ENCODE peak calls at places on chromosomes 11 and 22, in five cellular contexts. T is upper lobe of left lung, V is substantia nigra, N is neural progenitor cell, P is adrenal gland. S is an unnamed sample.

GRCh38 chr22:46297151-46297819 is 615 bp downstream of the GTSE1 start:
- DNase-seq in T (no peak), V (no peak), N (peak; percentile 67), P (peak; percentile 69), S (no peak)

GRCh38 chr11:19218801-19219460 is 17.1 kb upstream of the CSRP3 start:
- DNase-seq in T (peak; percentile 32), V (peak; percentile 29), N (no peak), P (no peak), S (peak; percentile 80)

GRCh38 chr11:88103337-88104206 is 71.7 kb downstream of the RAB38 start:
- DNase-seq in T (peak; percentile 80), V (no peak), N (peak; percentile 90), P (peak; percentile 58), S (no peak)

GRCh38 chr11:85663781-85664560 is 958 bp downstream of the CREBZF start:
- DNase-seq in T (peak; percentile 87), V (peak; percentile 33), N (peak; percentile 92), P (peak; percentile 83), S (peak; percentile 65)

GRCh38 chr11:129703846-129704245 is 111.8 kb upstream of the TMEM45B start:
- DNase-seq in T (no peak), V (no peak), N (no peak), P (no peak), S (no peak)

GRCh38 chr22:48198489-48199459 is 1436.3 kb downstream of the TBC1D22A start:
- DNase-seq in T (peak; percentile 38), V (no peak), N (no peak), P (no peak), S (no peak)

GRCh38 chr22:31150615-31151014 is 9.4 kb upstream of the RNF185 start:
- DNase-seq in T (no peak), V (no peak), N (no peak), P (no peak), S (no peak)

GRCh38 chr11:33368931-33369330 is 111.8 kb downstream of the HIPK3 start:
- DNase-seq in T (no peak), V (no peak), N (no peak), P (no peak), S (no peak)

GRCh38 chr22:36921309-36922096 is 8.1 kb downstream of the CSF2RB start:
- DNase-seq in T (peak; percentile 63), V (no peak), N (no peak), P (no peak), S (no peak)

GRCh38 chr11:129315781-129316579 is 59.7 kb upstream of the BARX2 start:
- DNase-seq in T (peak; percentile 77), V (no peak), N (peak; percentile 56), P (no peak), S (no peak)

GRCh38 chr11:73177380-73178091 is 35.4 kb upstream of the FCHSD2 start:
- DNase-seq in T (peak; percentile 46), V (no peak), N (no peak), P (peak; percentile 71), S (no peak)

GRCh38 chr22:29742319-29742718 is 22.5 kb downstream of the CABP7 start:
- DNase-seq in T (no peak), V (no peak), N (no peak), P (no peak), S (no peak)

GRCh38 chr22:28498044-28498443 is 181.6 kb downstream of the TTC28 start:
- DNase-seq in T (no peak), V (no peak), N (no peak), P (no peak), S (no peak)

GRCh38 chr22:27452245-27452644 is 349.3 kb downstream of the MN1 start:
- DNase-seq in T (no peak), V (no peak), N (no peak), P (no peak), S (no peak)

GRCh38 chr11:17807034-17807433 is 72.5 kb downstream of the KCNC1 start:
- DNase-seq in T (no peak), V (no peak), N (no peak), P (no peak), S (no peak)

GRCh38 chr11:33258631-33259184 is 1.5 kb downstream of the HIPK3 start:
- DNase-seq in T (no peak), V (no peak), N (no peak), P (peak; percentile 58), S (no peak)

GRCh38 chr11:80533463-80533862 is 1092.6 kb upstream of the TENM4 start:
- DNase-seq in T (no peak), V (no peak), N (no peak), P (no peak), S (no peak)

GRCh38 chr11:111454561-111455192 is 57.5 kb downstream of the BTG4 start:
- DNase-seq in T (no peak), V (no peak), N (peak; percentile 81), P (no peak), S (no peak)

GRCh38 chr11:102244681-102245409 is 72.4 kb upstream of the BIRC3 start:
- DNase-seq in T (no peak), V (no peak), N (no peak), P (no peak), S (no peak)

GRCh38 chr11:112292785-112293407 is 32.2 kb upstream of the PLET1 start:
- DNase-seq in T (peak; percentile 77), V (no peak), N (no peak), P (peak; percentile 61), S (peak; percentile 34)

GRCh38 chr22:27827586-27828213 is 26.1 kb upstream of the MN1 start:
- DNase-seq in T (no peak), V (no peak), N (no peak), P (peak; percentile 57), S (peak; percentile 39)

GRCh38 chr22:35437038-35437437 is 37.1 kb downstream of the MCM5 start:
- DNase-seq in T (no peak), V (no peak), N (no peak), P (no peak), S (no peak)

DNA sequence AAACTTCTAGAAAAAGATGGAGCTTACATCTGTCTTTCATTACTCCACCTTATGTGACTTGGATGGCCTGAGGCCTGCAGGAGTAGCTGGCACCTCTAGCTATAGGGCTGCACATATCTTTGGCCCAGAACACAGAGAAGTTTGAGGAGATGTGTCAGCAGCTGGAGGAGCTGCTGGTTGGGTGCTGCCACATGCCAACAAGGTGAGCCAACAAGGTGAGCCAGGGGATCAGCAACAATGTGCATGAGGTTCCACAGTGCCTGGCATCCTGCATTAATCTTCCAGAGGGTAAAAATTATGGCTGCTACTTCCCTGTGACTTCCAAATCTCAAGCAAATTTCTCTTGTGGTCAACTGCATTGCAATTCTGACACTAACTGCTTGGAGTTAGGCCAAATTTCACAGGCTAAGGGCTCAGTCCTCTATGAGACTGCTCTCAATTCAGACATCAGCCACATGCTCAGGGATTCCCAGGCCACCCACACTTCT is 16.0 kb downstream of the RBM7 start:
- DNase-seq in T (no peak), V (no peak), N (no peak), P (no peak), S (no peak)
- H3K27ac ChIP-seq in T (no peak overlapping the region), V (no peak overlapping the region), N (no peak overlapping the region), P (no peak overlapping the region), S (no peak overlapping the region)

GRCh38 chr11:62205441-62205840 is 3.0 kb upstream of the SCGB2A1 start:
- DNase-seq in T (no peak), V (no peak), N (no peak), P (no peak), S (no peak)
- H3K27ac ChIP-seq in T (no peak overlapping the region), V (no peak overlapping the region), N (no peak overlapping the region), P (no peak overlapping the region), S (no peak overlapping the region)

GRCh38 chr22:43747877-43748276 is 64.2 kb downstream of the EFCAB6 start:
- DNase-seq in T (no peak), V (no peak), N (no peak), P (no peak), S (no peak)
- H3K27ac ChIP-seq in T (no peak overlapping the region), V (no peak overlapping the region), N (no peak overlapping the region), P (no peak overlapping the region), S (no peak overlapping the region)

GRCh38 chr11:36376315-36376887 is 80.3 kb downstream of the PRR5L start:
- DNase-seq in T (no peak), V (no peak), N (peak; percentile 72), P (peak; percentile 36), S (no peak)
- H3K27ac ChIP-seq in T (peak overlapping the region; percentile 74), V (peak overlapping the region; percentile 57), N (no peak overlapping the region), P (peak overlapping the region; percentile 67), S (no peak overlapping the region)

DNA sequence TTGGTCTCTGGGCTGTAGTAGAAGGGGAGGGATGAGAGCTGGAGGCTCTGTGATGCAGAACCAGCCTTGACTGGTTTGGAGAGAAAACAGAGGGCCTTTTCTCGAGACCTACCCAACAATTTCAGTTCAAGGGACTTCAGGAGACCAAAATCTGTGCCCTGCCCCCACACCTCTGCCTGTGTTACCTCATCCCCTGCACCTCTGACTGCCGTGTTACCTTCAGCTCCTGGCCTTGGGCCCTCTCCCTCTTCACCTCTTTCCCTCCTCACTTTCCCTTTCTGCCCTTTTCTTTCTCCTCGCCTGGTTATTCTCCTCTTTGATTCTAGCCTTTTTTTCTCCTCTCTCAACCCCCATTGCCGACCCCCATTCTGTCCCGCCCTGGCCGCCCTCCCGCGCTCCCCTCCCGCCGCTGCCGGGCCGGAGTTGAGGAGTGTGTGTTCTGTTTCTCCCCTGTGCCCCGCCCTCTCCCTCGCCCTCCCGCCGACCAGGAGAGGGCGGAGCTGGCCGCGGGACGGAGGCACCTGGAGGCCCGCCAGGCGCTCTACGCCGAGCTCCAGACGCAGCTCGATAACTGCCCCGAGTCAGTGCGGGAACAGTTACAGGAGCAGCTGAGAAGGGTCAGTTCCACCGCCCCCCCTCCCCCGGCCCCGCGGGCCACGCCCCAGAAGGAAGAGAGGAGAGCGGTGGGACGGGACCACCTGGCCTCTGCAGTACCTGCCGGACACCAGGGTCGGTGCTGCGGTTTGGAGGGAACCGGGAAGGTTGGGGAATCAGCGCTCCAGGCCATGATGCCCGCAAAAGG is 27.2 kb downstream of the PHLDB1 start:
- DNase-seq in T (peak; percentile 85), V (no peak), N (peak; percentile 91), P (peak; percentile 89), S (peak; percentile 59)
- H3K27ac ChIP-seq in T (peak overlapping the region; percentile 46), V (peak overlapping the region; percentile 77), N (no peak overlapping the region), P (peak overlapping the region; percentile 90), S (peak overlapping the region; percentile 72)

GRCh38 chr11:30316237-30316636 is 6.7 kb upstream of the ARL14EP start:
- DNase-seq in T (no peak), V (no peak), N (no peak), P (no peak), S (no peak)

GRCh38 chr11:30313580-30313979 is 9.3 kb upstream of the ARL14EP start:
- DNase-seq in T (no peak), V (no peak), N (no peak), P (no peak), S (no peak)

GRCh38 chr11:30321321-30321720 is 1.6 kb upstream of the ARL14EP start:
- DNase-seq in T (no peak), V (no peak), N (no peak), P (no peak), S (no peak)

GRCh38 chr11:30314625-30315024 is 8.3 kb upstream of the ARL14EP start:
- DNase-seq in T (no peak), V (no peak), N (no peak), P (no peak), S (no peak)

GRCh38 chr11:30317030-30317429 is 5.9 kb upstream of the ARL14EP start:
- DNase-seq in T (no peak), V (no peak), N (no peak), P (no peak), S (no peak)
- H3K27ac ChIP-seq in T (no peak overlapping the region), V (no peak overlapping the region), N (no peak overlapping the region), P (no peak overlapping the region), S (no peak overlapping the region)